ENCODE peak calls at places on chromosome 6, in five cellular contexts. S, V, I, Y and Q are unnamed samples.
A peak's percentile ranks its signal among the peaks of the same experiment; 100 is the strongest.

GRCh38 chr6:12957321-12958051 is 240.9 kb downstream of the PHACTR1 start:
- DNase-seq in S (peak; percentile 74), V (peak; percentile 26), I (peak; percentile 23), Y (no peak), Q (no peak)

GRCh38 chr6:21998539-21998938 is 298.3 kb downstream of the PRL start:
- DNase-seq in S (no peak), V (no peak), I (no peak), Y (no peak), Q (no peak)

GRCh38 chr6:22320750-22321149 is 23.9 kb upstream of the PRL start:
- DNase-seq in S (peak; percentile 99), V (no peak), I (peak; percentile 44), Y (no peak), Q (peak; percentile 33)

GRCh38 chr6:113529191-113529590 is 328.0 kb upstream of the MARCKS start:
- DNase-seq in S (peak; percentile 66), V (no peak), I (no peak), Y (no peak), Q (peak; percentile 29)

GRCh38 chr6:134632034-134632433 is 314.1 kb upstream of the SGK1 start:
- DNase-seq in S (no peak), V (no peak), I (no peak), Y (no peak), Q (no peak)

GRCh38 chr6:2498224-2498623 is 252.5 kb downstream of the MYLK4 start:
- DNase-seq in S (peak; percentile 58), V (no peak), I (no peak), Y (no peak), Q (peak; percentile 85)

GRCh38 chr6:107811591-107812218 is 12.4 kb downstream of the SCML4 start:
- DNase-seq in S (peak; percentile 22), V (no peak), I (no peak), Y (no peak), Q (peak; percentile 47)

GRCh38 chr6:53029761-53030160 is 34.7 kb upstream of the GSTA4 start:
- DNase-seq in S (no peak), V (no peak), I (no peak), Y (no peak), Q (no peak)

GRCh38 chr6:39841291-39841690 is 49.1 kb downstream of the DAAM2 start:
- DNase-seq in S (peak; percentile 39), V (no peak), I (no peak), Y (no peak), Q (no peak)

GRCh38 chr6:137951064-137951597 is 84.1 kb downstream of the TNFAIP3 start:
- DNase-seq in S (no peak), V (no peak), I (no peak), Y (no peak), Q (no peak)

GRCh38 chr6:21479140-21479539 is 114.4 kb upstream of the SOX4 start:
- DNase-seq in S (peak; percentile 57), V (no peak), I (no peak), Y (no peak), Q (no peak)

GRCh38 chr6:144265061-144265357 is 20.1 kb upstream of the UTRN start:
- DNase-seq in S (peak; percentile 83), V (no peak), I (no peak), Y (no peak), Q (no peak)

GRCh38 chr6:96907498-96907897 is 9.8 kb upstream of the NDUFAF4 start:
- DNase-seq in S (peak; percentile 30), V (no peak), I (no peak), Y (no peak), Q (peak; percentile 11)

GRCh38 chr6:106098383-106099234 is 12.5 kb downstream of the PRDM1 start:
- DNase-seq in S (peak; percentile 80), V (peak; percentile 86), I (no peak), Y (peak; percentile 40), Q (peak; percentile 84)

GRCh38 chr6:38771111-38771694 is 56.1 kb downstream of the DNAH8 start:
- DNase-seq in S (no peak), V (no peak), I (no peak), Y (no peak), Q (peak; percentile 91)

GRCh38 chr6:34795836-34796425 is 4.0 kb downstream of the BLTP3A start:
- DNase-seq in S (peak; percentile 59), V (no peak), I (no peak), Y (no peak), Q (peak; percentile 18)

GRCh38 chr6:132819405-132820145 is 5.2 kb downstream of the RPS12 start:
- DNase-seq in S (peak; percentile 14), V (no peak), I (no peak), Y (no peak), Q (no peak)

GRCh38 chr6:137025786-137026730 is 18.7 kb downstream of the IL20RA start:
- DNase-seq in S (peak; percentile 78), V (no peak), I (no peak), Y (no peak), Q (peak; percentile 88)

GRCh38 chr6:43699564-43700186 is 12.1 kb upstream of the MRPS18A start:
- DNase-seq in S (peak; percentile 27), V (peak; percentile 69), I (no peak), Y (no peak), Q (no peak)

GRCh38 chr6:70563540-70563939 is 3.2 kb upstream of the SDHAF4 start:
- DNase-seq in S (no peak), V (no peak), I (no peak), Y (no peak), Q (no peak)

GRCh38 chr6:167825059-167825758 is 1.5 kb upstream of the AFDN start:
- DNase-seq in S (no peak), V (no peak), I (no peak), Y (no peak), Q (no peak)

GRCh38 chr6:42269553-42269952 is 51.9 kb upstream of the MRPS10 start:
- DNase-seq in S (no peak), V (peak; percentile 74), I (no peak), Y (no peak), Q (no peak)

GRCh38 chr6:12958052-12958706 is 241.6 kb downstream of the PHACTR1 start:
- DNase-seq in S (peak; percentile 24), V (no peak), I (no peak), Y (no peak), Q (peak; percentile 4)

GRCh38 chr6:136011475-136011874 is 160.0 kb downstream of the PDE7B start:
- DNase-seq in S (peak; percentile 71), V (no peak), I (no peak), Y (no peak), Q (no peak)

GRCh38 chr6:143536866-143537691 is 25.6 kb upstream of the FUCA2 start:
- DNase-seq in S (peak; percentile 54), V (peak; percentile 81), I (no peak), Y (peak; percentile 59), Q (no peak)

GRCh38 chr6:25405442-25405841 is 126.3 kb downstream of the CARMIL1 start:
- DNase-seq in S (no peak), V (no peak), I (no peak), Y (no peak), Q (no peak)

GRCh38 chr6:89258912-89259311 is 41.8 kb upstream of the GABRR1 start:
- DNase-seq in S (no peak), V (no peak), I (no peak), Y (no peak), Q (no peak)

GRCh38 chr6:151317206-151317994 is 74.0 kb downstream of the ZBTB2 start:
- DNase-seq in S (peak; percentile 90), V (no peak), I (peak; percentile 24), Y (no peak), Q (peak; percentile 57)

GRCh38 chr6:49327575-49327974 is 135.5 kb downstream of the MMUT start:
- DNase-seq in S (no peak), V (no peak), I (no peak), Y (no peak), Q (no peak)

GRCh38 chr6:149431905-149432775 is 32.1 kb downstream of the SUMO4 start:
- DNase-seq in S (peak; percentile 60), V (peak; percentile 93), I (peak; percentile 51), Y (peak; percentile 86), Q (peak; percentile 44)

GRCh38 chr6:39755231-39755630 is 30.0 kb upstream of the KIF6 start:
- DNase-seq in S (peak; percentile 58), V (no peak), I (no peak), Y (no peak), Q (no peak)

DNA sequence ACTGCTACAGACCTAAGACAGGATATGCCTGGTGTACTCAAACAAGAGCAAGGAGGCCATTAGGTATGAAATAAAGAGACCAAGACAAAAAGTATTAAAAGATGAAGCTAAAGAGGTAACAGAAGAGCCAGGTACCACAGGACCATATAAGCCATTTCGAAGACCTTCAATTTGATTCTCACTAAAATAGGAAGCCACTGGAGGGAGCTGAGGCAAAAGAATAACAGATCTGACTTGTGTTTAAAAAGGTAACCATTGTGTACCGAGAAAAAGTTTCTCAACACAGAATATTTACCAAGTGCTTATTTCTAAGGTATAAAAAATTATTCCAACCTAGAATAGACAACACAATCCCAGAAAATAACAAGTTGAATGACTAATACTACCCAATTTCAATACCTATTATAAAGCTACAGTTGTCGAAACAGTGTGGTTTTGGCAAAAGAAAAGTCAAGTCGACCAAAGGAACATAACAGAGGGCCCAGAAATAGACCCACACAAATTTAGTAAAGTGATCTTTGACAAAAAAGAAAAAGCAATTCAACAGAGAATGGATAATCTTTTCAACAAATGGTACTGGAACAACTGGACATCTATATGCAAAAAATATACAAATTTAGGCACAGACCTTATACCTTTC is 125.3 kb upstream of the DST start:
- DNase-seq in S (no peak), V (no peak), I (no peak), Y (no peak), Q (no peak)
- TF ChIP-seq CTCF in S (no peak), V (no peak), I (no peak), Y (no peak), Q (peak; percentile 35)

GRCh38 chr6:117346142-117346930 is 79.4 kb downstream of the ROS1 start:
- DNase-seq in S (peak; percentile 18), V (no peak), I (no peak), Y (no peak), Q (peak; percentile 30)
- TF ChIP-seq CTCF in S (peak; percentile 7), V (peak; percentile 54), I (peak; percentile 39), Y (peak; percentile 65), Q (peak; percentile 70)

DNA sequence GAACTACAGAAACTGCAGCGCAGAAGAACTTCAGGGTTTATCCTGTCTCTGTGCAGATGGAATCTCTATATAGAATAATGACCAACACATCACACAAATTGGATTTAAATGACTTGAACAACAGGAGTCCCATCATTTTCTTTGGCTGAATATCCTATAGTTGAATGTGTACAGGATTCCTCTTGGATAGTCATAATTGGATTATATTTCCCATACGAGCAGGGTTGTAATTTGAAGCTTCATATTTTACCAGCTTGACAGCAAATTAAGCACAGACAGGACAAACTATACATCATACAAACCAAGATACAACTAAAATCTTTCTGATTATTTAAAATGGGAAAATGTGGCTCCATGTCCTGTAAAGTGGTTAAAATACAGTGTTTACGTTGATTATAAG is 82.5 kb downstream of the CAP2 start:
- DNase-seq in S (no peak), V (no peak), I (no peak), Y (no peak), Q (no peak)
- TF ChIP-seq CTCF in S (no peak), V (no peak), I (no peak), Y (no peak), Q (no peak)

GRCh38 chr6:145732788-145733187 is 2.5 kb downstream of the EPM2A start:
- DNase-seq in S (no peak), V (no peak), I (no peak), Y (no peak), Q (no peak)
- TF ChIP-seq CTCF in S (no peak), V (no peak), I (no peak), Y (no peak), Q (no peak)

GRCh38 chr6:164347455-164347854 is 932.9 kb downstream of the QKI start:
- DNase-seq in S (no peak), V (no peak), I (no peak), Y (no peak), Q (no peak)
- TF ChIP-seq CTCF in S (no peak), V (no peak), I (no peak), Y (no peak), Q (no peak)